ENCODE peak calls at places on chromosome X, in four cellular contexts. K is IMR-90, Z is HepG2, F is K562. M is an unnamed sample.

GRCh38 chrX:110041980-110042379 is 39.1 kb downstream of the TMEM164 start:
- DNase-seq in Z (no peak), F (no peak), K (no peak), M (no peak)

GRCh38 chrX:148902581-148902980 is 402.2 kb downstream of the AFF2 start:
- DNase-seq in K (no peak), Z (no peak), F (no peak), M (no peak)

GRCh38 chrX:10098235-10098819 is 58.4 kb upstream of the CLCN4 start:
- DNase-seq in Z (no peak), F (no peak), K (no peak), M (no peak)

GRCh38 chrX:139052461-139052860 is 340.9 kb upstream of the FGF13 start:
- DNase-seq in F (no peak), Z (no peak), K (no peak), M (no peak)

GRCh38 chrX:148380614-148381561 is 119.5 kb upstream of the AFF2 start:
- DNase-seq in Z (no peak), F (no peak), K (no peak), M (no peak)

GRCh38 chrX:111442791-111443190 is 30.8 kb upstream of the DCX start:
- DNase-seq in K (no peak), F (no peak), Z (no peak), M (no peak)

GRCh38 chrX:96126182-96126581 is 558.5 kb upstream of the DIAPH2 start:
- DNase-seq in Z (no peak), K (no peak), F (no peak), M (no peak)

GRCh38 chrX:530726-531610 is 99.6 kb upstream of the SHOX start:
- DNase-seq in K (no peak), F (no peak), Z (no peak), M (no peak)

GRCh38 chrX:627510-627964 is 3.1 kb upstream of the SHOX start:
- DNase-seq in F (no peak), Z (no peak), K (no peak), M (no peak)

GRCh38 chrX:2188316-2188715 is 312.5 kb downstream of the DHRSX start:
- DNase-seq in K (no peak), F (peak; percentile 20), Z (peak; percentile 54), M (no peak)

GRCh38 chrX:107675823-107676555 is 47.7 kb downstream of the PRPS1 start:
- DNase-seq in K (peak; percentile 35), F (no peak), Z (no peak), M (no peak)

GRCh38 chrX:45445745-45446412 is 245.2 kb upstream of the DIPK2B start:
- DNase-seq in Z (no peak), K (peak; percentile 76), F (no peak), M (no peak)

GRCh38 chrX:152635941-152636340 is 1.8 kb upstream of the GABRQ start:
- DNase-seq in Z (peak; percentile 27), F (peak; percentile 36), K (peak; percentile 50), M (peak; percentile 65)

GRCh38 chrX:108437789-108438623 is at the start of gene COL4A6:
- DNase-seq in F (peak; percentile 11), K (no peak), Z (peak; percentile 23), M (peak; percentile 48)

GRCh38 chrX:113973706-113974105 is 610.2 kb upstream of the HTR2C start:
- DNase-seq in F (no peak), Z (no peak), K (no peak), M (no peak)

GRCh38 chrX:122866527-122866926 is 317.6 kb upstream of the GRIA3 start:
- DNase-seq in K (peak; percentile 17), Z (no peak), F (no peak), M (peak; percentile 55)

GRCh38 chrX:120561634-120562568 is 1.1 kb upstream of the CUL4B start:
- DNase-seq in Z (no peak), K (no peak), F (no peak), M (no peak)

GRCh38 chrX:72169008-72169728 is 12.4 kb upstream of the PIN4 start:
- DNase-seq in K (no peak), Z (no peak), F (no peak), M (no peak)
- TF ChIP-seq MAZ in K (no peak), Z (no peak), F (no peak), M (no peak)

GRCh38 chrX:17078031-17078730 is 131.7 kb downstream of the REPS2 start:
- DNase-seq in F (no peak), Z (no peak), K (peak; percentile 13), M (no peak)
- TF ChIP-seq MAZ in F (no peak), Z (no peak), K (no peak), M (no peak)

GRCh38 chrX:6225307-6226052 is 3.2 kb downstream of the NLGN4X start:
- DNase-seq in F (peak; percentile 4), K (no peak), Z (no peak), M (no peak)
- TF ChIP-seq MAZ in F (no peak), K (no peak), Z (no peak), M (no peak)

GRCh38 chrX:30364229-30364628 is 55.0 kb upstream of the NR0B1 start:
- DNase-seq in F (no peak), K (no peak), Z (no peak), M (no peak)
- TF ChIP-seq MAZ in F (no peak), K (no peak), Z (no peak), M (no peak)

GRCh38 chrX:136065044-136065671 is 79.9 kb downstream of the SLC9A6 start:
- DNase-seq in Z (peak; percentile 42), K (peak; percentile 47), F (no peak), M (no peak)
- TF ChIP-seq MAZ in Z (no peak), K (no peak), F (no peak), M (no peak)